ENCODE peak calls at places on chromosomes 13 and 19, in six cellular contexts. C, K, T, L, Z and E are unnamed samples.

GRCh38 chr19:4284974-4285373 is 5.9 kb downstream of the SHD start:
- DNase-seq in K (no peak), T (no peak), C (no peak), Z (no peak), L (no peak), E (no peak)

GRCh38 chr13:35912841-35913240 is 218.3 kb downstream of the DCLK1 start:
- DNase-seq in C (no peak), Z (no peak), K (no peak), T (no peak), L (no peak), E (no peak)

GRCh38 chr13:105202384-105202783 is 1333.1 kb downstream of the EFNB2 start:
- DNase-seq in Z (peak; percentile 53), C (no peak), L (no peak), T (no peak), K (peak; percentile 10), E (no peak)

GRCh38 chr13:33472446-33472845 is 186.9 kb upstream of the STARD13 start:
- DNase-seq in L (peak; percentile 51), K (no peak), C (no peak), Z (no peak), T (no peak), E (no peak)

GRCh38 chr13:73060251-73061160 is 1.7 kb downstream of the KLF5 start:
- DNase-seq in T (no peak), C (no peak), L (peak; percentile 67), K (no peak), Z (no peak), E (peak; percentile 50)

GRCh38 chr13:79626924-79627323 is 146.0 kb downstream of the NDFIP2 start:
- DNase-seq in C (no peak), Z (no peak), K (no peak), L (peak; percentile 70), T (no peak), E (no peak)

GRCh38 chr13:28322256-28322895 is 172.6 kb downstream of the FLT1 start:
- DNase-seq in Z (no peak), T (no peak), C (no peak), L (no peak), K (no peak), E (no peak)

GRCh38 chr13:93861818-93862217 is 617.7 kb downstream of the DCT start:
- DNase-seq in Z (no peak), T (no peak), C (no peak), L (peak; percentile 3), K (no peak), E (peak; percentile 24)